ENCODE peak calls at places on chromosomes 16 and 17, in six cellular contexts. One of them, this sample, is unnamed.

GRCh38 chr17:38879878-38880727 is 10.2 kb downstream of the LASP1 start:
- DNase-seq in neuronal stem cell: no peak
- DNase-seq in IMR-90: peak; percentile 83
- DNase-seq in trophoblast cell: no peak
- DNase-seq in H9: peak; percentile 96
- DNase-seq in H1: peak; percentile 79
- DNase-seq in this sample: peak; percentile 66

GRCh38 chr17:56595831-56596740 is 2.6 kb downstream of the NOG start:
- DNase-seq in trophoblast cell: peak; percentile 89
- DNase-seq in IMR-90: peak; percentile 10
- DNase-seq in H1: peak; percentile 80
- DNase-seq in H9: peak; percentile 89
- DNase-seq in neuronal stem cell: peak; percentile 77
- DNase-seq in this sample: peak; percentile 34

GRCh38 chr17:44307387-44308186 is 814 bp upstream of the RUNDC3A start:
- DNase-seq in H1: peak; percentile 80
- DNase-seq in neuronal stem cell: no peak
- DNase-seq in IMR-90: no peak
- DNase-seq in H9: peak; percentile 90
- DNase-seq in trophoblast cell: peak; percentile 52
- DNase-seq in this sample: peak; percentile 75

GRCh38 chr16:20884240-20884556 is 16.0 kb downstream of the DCUN1D3 start:
- DNase-seq in neuronal stem cell: no peak
- DNase-seq in IMR-90: peak; percentile 88
- DNase-seq in H1: no peak
- DNase-seq in trophoblast cell: no peak
- DNase-seq in H9: no peak
- DNase-seq in this sample: peak; percentile 87

GRCh38 chr17:79305831-79306687 is 231.4 kb downstream of the ENGASE start:
- DNase-seq in IMR-90: no peak
- DNase-seq in H1: no peak
- DNase-seq in H9: no peak
- DNase-seq in trophoblast cell: peak; percentile 26
- DNase-seq in neuronal stem cell: no peak
- DNase-seq in this sample: no peak

GRCh38 chr17:55549140-55549539 is 37.9 kb upstream of the SMIM36 start:
- DNase-seq in IMR-90: no peak
- DNase-seq in H9: no peak
- DNase-seq in trophoblast cell: peak; percentile 24
- DNase-seq in H1: no peak
- DNase-seq in neuronal stem cell: no peak
- DNase-seq in this sample: peak; percentile 17

GRCh38 chr17:1177099-1177996 is 2.4 kb downstream of the ABR start:
- DNase-seq in trophoblast cell: peak; percentile 53
- DNase-seq in H1: no peak
- DNase-seq in H9: no peak
- DNase-seq in neuronal stem cell: no peak
- DNase-seq in IMR-90: peak; percentile 44
- DNase-seq in this sample: no peak

GRCh38 chr16:67164599-67165061 is at the start of gene HSF4:
- DNase-seq in neuronal stem cell: no peak
- DNase-seq in IMR-90: no peak
- DNase-seq in H9: no peak
- DNase-seq in H1: peak; percentile 64
- DNase-seq in trophoblast cell: peak; percentile 90
- DNase-seq in this sample: no peak

GRCh38 chr16:67277999-67278772 is 1.1 kb upstream of the PLEKHG4 start:
- DNase-seq in H9: no peak
- DNase-seq in neuronal stem cell: no peak
- DNase-seq in IMR-90: peak; percentile 90
- DNase-seq in trophoblast cell: no peak
- DNase-seq in H1: no peak
- DNase-seq in this sample: peak; percentile 87

GRCh38 chr17:39134878-39135277 is 16.6 kb downstream of the PLXDC1 start:
- DNase-seq in trophoblast cell: no peak
- DNase-seq in H1: no peak
- DNase-seq in H9: no peak
- DNase-seq in IMR-90: peak; percentile 64
- DNase-seq in neuronal stem cell: no peak
- DNase-seq in this sample: no peak

GRCh38 chr16:79182618-79183017 is 417.9 kb downstream of the MAF start:
- DNase-seq in neuronal stem cell: no peak
- DNase-seq in IMR-90: no peak
- DNase-seq in H9: no peak
- DNase-seq in H1: no peak
- DNase-seq in trophoblast cell: no peak
- DNase-seq in this sample: peak; percentile 35

GRCh38 chr17:65261682-65262636 is 124.8 kb downstream of the RGS9 start:
- DNase-seq in IMR-90: peak; percentile 46
- DNase-seq in H9: no peak
- DNase-seq in H1: no peak
- DNase-seq in neuronal stem cell: no peak
- DNase-seq in trophoblast cell: no peak
- DNase-seq in this sample: peak; percentile 11

GRCh38 chr16:66304151-66304550 is 62.3 kb upstream of the CDH5 start:
- DNase-seq in neuronal stem cell: no peak
- DNase-seq in IMR-90: no peak
- DNase-seq in H9: peak; percentile 12
- DNase-seq in trophoblast cell: no peak
- DNase-seq in H1: no peak
- DNase-seq in this sample: no peak

GRCh38 chr16:71364306-71364705 is 5.8 kb downstream of the CALB2 start:
- DNase-seq in IMR-90: no peak
- DNase-seq in H9: no peak
- DNase-seq in H1: no peak
- DNase-seq in neuronal stem cell: no peak
- DNase-seq in trophoblast cell: no peak
- DNase-seq in this sample: no peak

GRCh38 chr16:53839150-53839549 is 135.2 kb downstream of the FTO start:
- DNase-seq in trophoblast cell: no peak
- DNase-seq in neuronal stem cell: no peak
- DNase-seq in H9: no peak
- DNase-seq in IMR-90: no peak
- DNase-seq in H1: no peak
- DNase-seq in this sample: no peak

GRCh38 chr16:87702325-87702811 is 63.4 kb downstream of the KLHDC4 start:
- DNase-seq in H9: peak; percentile 71
- DNase-seq in trophoblast cell: no peak
- DNase-seq in H1: peak; percentile 80
- DNase-seq in IMR-90: peak; percentile 30
- DNase-seq in neuronal stem cell: no peak
- DNase-seq in this sample: peak; percentile 36

GRCh38 chr17:66915204-66915611 is 49.3 kb upstream of the CACNG4 start:
- DNase-seq in neuronal stem cell: no peak
- DNase-seq in trophoblast cell: no peak
- DNase-seq in IMR-90: no peak
- DNase-seq in H9: peak; percentile 71
- DNase-seq in H1: no peak
- DNase-seq in this sample: no peak

GRCh38 chr16:2475413-2476344 is 752 bp downstream of the TBC1D24 start:
- DNase-seq in H1: peak; percentile 75
- DNase-seq in neuronal stem cell: no peak
- DNase-seq in trophoblast cell: peak; percentile 50
- DNase-seq in IMR-90: no peak
- DNase-seq in H9: peak; percentile 56
- DNase-seq in this sample: no peak

GRCh38 chr17:49993423-49994037 is 1.5 kb downstream of the DLX3 start:
- DNase-seq in H1: peak; percentile 74
- DNase-seq in neuronal stem cell: no peak
- DNase-seq in IMR-90: no peak
- DNase-seq in H9: peak; percentile 86
- DNase-seq in trophoblast cell: peak; percentile 45
- DNase-seq in this sample: no peak

GRCh38 chr16:4987580-4988374 is 29.6 kb downstream of the SEC14L5 start:
- DNase-seq in H1: peak; percentile 81
- DNase-seq in neuronal stem cell: no peak
- DNase-seq in IMR-90: no peak
- DNase-seq in H9: peak; percentile 69
- DNase-seq in trophoblast cell: no peak
- DNase-seq in this sample: no peak

GRCh38 chr17:58344047-58344790 is 7.8 kb downstream of the SUPT4H1 start:
- DNase-seq in IMR-90: no peak
- DNase-seq in H9: no peak
- DNase-seq in neuronal stem cell: no peak
- DNase-seq in trophoblast cell: peak; percentile 25
- DNase-seq in H1: no peak
- DNase-seq in this sample: no peak

GRCh38 chr17:9837551-9838471 is 12.1 kb downstream of the GLP2R start:
- DNase-seq in H1: no peak
- DNase-seq in IMR-90: peak; percentile 85
- DNase-seq in trophoblast cell: peak; percentile 23
- DNase-seq in H9: peak; percentile 38
- DNase-seq in neuronal stem cell: no peak
- DNase-seq in this sample: peak; percentile 77

GRCh38 chr16:17476414-17477259 is 5.9 kb upstream of the XYLT1 start:
- DNase-seq in IMR-90: peak; percentile 74
- DNase-seq in neuronal stem cell: no peak
- DNase-seq in H1: peak; percentile 65
- DNase-seq in H9: peak; percentile 82
- DNase-seq in trophoblast cell: peak; percentile 89
- DNase-seq in this sample: no peak

GRCh38 chr16:57845115-57845514 is 42.8 kb upstream of the KIFC3 start:
- DNase-seq in H1: no peak
- DNase-seq in neuronal stem cell: no peak
- DNase-seq in IMR-90: no peak
- DNase-seq in trophoblast cell: no peak
- DNase-seq in H9: no peak
- DNase-seq in this sample: no peak

GRCh38 chr17:79797492-79798295 is 817 bp upstream of the CBX8 start:
- DNase-seq in neuronal stem cell: no peak
- DNase-seq in IMR-90: no peak
- DNase-seq in trophoblast cell: peak; percentile 42
- DNase-seq in H9: no peak
- DNase-seq in H1: peak; percentile 65
- DNase-seq in this sample: no peak

GRCh38 chr16:4846503-4846900 is 586 bp downstream of the GLYR1 start:
- DNase-seq in neuronal stem cell: no peak
- DNase-seq in H9: peak; percentile 32
- DNase-seq in IMR-90: peak; percentile 55
- DNase-seq in H1: no peak
- DNase-seq in trophoblast cell: peak; percentile 75
- DNase-seq in this sample: peak; percentile 90

GRCh38 chr16:89197633-89198416 is 2.5 kb downstream of the SLC22A31 start:
- DNase-seq in H9: no peak
- DNase-seq in trophoblast cell: no peak
- DNase-seq in IMR-90: no peak
- DNase-seq in H1: no peak
- DNase-seq in neuronal stem cell: no peak
- DNase-seq in this sample: no peak

GRCh38 chr16:10938321-10938720 is 3.9 kb downstream of the DEXI start:
- DNase-seq in IMR-90: no peak
- DNase-seq in trophoblast cell: no peak
- DNase-seq in H1: no peak
- DNase-seq in neuronal stem cell: no peak
- DNase-seq in H9: no peak
- DNase-seq in this sample: no peak

GRCh38 chr16:23826528-23827244 is 9.1 kb upstream of the PRKCB start:
- DNase-seq in trophoblast cell: no peak
- DNase-seq in IMR-90: no peak
- DNase-seq in H9: no peak
- DNase-seq in H1: no peak
- DNase-seq in neuronal stem cell: no peak
- DNase-seq in this sample: no peak

GRCh38 chr16:23829454-23829853 is 6.3 kb upstream of the PRKCB start:
- DNase-seq in IMR-90: no peak
- DNase-seq in neuronal stem cell: no peak
- DNase-seq in H9: no peak
- DNase-seq in H1: no peak
- DNase-seq in trophoblast cell: no peak
- DNase-seq in this sample: no peak

GRCh38 chr16:23830276-23830675 is 5.5 kb upstream of the PRKCB start:
- DNase-seq in H1: no peak
- DNase-seq in IMR-90: no peak
- DNase-seq in H9: no peak
- DNase-seq in neuronal stem cell: no peak
- DNase-seq in trophoblast cell: no peak
- DNase-seq in this sample: no peak

GRCh38 chr16:23824909-23825308 is 10.9 kb upstream of the PRKCB start:
- DNase-seq in H9: no peak
- DNase-seq in IMR-90: no peak
- DNase-seq in trophoblast cell: no peak
- DNase-seq in neuronal stem cell: no peak
- DNase-seq in H1: no peak
- DNase-seq in this sample: no peak

GRCh38 chr16:23827245-23827543 is 8.6 kb upstream of the PRKCB start:
- DNase-seq in trophoblast cell: no peak
- DNase-seq in H1: no peak
- DNase-seq in H9: no peak
- DNase-seq in neuronal stem cell: no peak
- DNase-seq in IMR-90: no peak
- DNase-seq in this sample: no peak
- H3K9ac ChIP-seq in trophoblast cell: no peak overlapping the region
- H3K9ac ChIP-seq in H1: no peak overlapping the region
- H3K9ac ChIP-seq in H9: no peak overlapping the region
- H3K9ac ChIP-seq in neuronal stem cell: no peak overlapping the region
- H3K9ac ChIP-seq in IMR-90: no peak overlapping the region
- H3K9ac ChIP-seq in this sample: no peak overlapping the region

DNA sequence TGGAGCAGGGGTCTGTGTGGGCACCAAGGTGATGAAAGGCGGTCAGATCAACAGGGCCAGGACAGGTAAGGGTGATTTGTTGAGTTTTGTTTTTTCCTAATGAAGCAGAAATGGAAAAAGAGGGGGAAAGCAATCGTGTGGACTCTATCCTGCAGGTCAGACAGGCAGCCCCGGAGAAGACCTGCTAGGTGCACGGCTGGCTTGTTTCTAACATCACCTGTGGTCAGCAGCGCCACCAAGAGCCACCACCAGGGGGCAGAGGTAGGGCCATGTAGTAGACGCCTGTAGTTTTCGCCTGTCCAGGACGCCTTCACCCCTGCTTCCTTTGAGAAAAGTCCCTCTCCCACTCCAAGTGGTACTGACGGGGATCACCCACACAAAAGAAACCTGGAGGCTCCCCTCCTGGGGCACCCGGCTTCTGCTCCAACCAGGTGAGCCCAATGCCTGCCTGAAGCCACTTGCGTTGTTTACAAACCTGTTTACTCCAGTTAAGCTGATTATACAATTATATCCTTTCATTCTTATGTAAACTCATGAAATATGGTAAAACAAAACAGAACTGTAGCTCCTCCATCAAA is 54.2 kb upstream of the SEC14L1 start:
- DNase-seq in neuronal stem cell: peak; percentile 61
- DNase-seq in trophoblast cell: peak; percentile 95
- DNase-seq in IMR-90: peak; percentile 72
- DNase-seq in H1: peak; percentile 99
- DNase-seq in H9: peak; percentile 97
- DNase-seq in this sample: peak; percentile 80
- H3K14ac ChIP-seq in neuronal stem cell: no peak overlapping the region
- H3K14ac ChIP-seq in trophoblast cell: no peak overlapping the region
- H3K14ac ChIP-seq in IMR-90: no peak overlapping the region
- H3K14ac ChIP-seq in H1: no peak overlapping the region
- H3K14ac ChIP-seq in H9: no peak overlapping the region
- H3K14ac ChIP-seq in this sample: no peak overlapping the region

GRCh38 chr17:63751806-63752205 is 10.2 kb upstream of the STRADA start:
- DNase-seq in H9: no peak
- DNase-seq in IMR-90: no peak
- DNase-seq in neuronal stem cell: no peak
- DNase-seq in H1: no peak
- DNase-seq in trophoblast cell: no peak
- DNase-seq in this sample: no peak
- H3K9ac ChIP-seq in H9: no peak overlapping the region
- H3K9ac ChIP-seq in IMR-90: no peak overlapping the region
- H3K9ac ChIP-seq in neuronal stem cell: no peak overlapping the region
- H3K9ac ChIP-seq in H1: no peak overlapping the region
- H3K9ac ChIP-seq in trophoblast cell: no peak overlapping the region
- H3K9ac ChIP-seq in this sample: no peak overlapping the region

GRCh38 chr16:85539629-85540291 is 73.4 kb upstream of the GSE1 start:
- DNase-seq in H9: no peak
- DNase-seq in H1: no peak
- DNase-seq in IMR-90: no peak
- DNase-seq in trophoblast cell: no peak
- DNase-seq in neuronal stem cell: no peak
- DNase-seq in this sample: no peak
- H3K14ac ChIP-seq in H9: no peak overlapping the region
- H3K14ac ChIP-seq in H1: no peak overlapping the region
- H3K14ac ChIP-seq in IMR-90: no peak overlapping the region
- H3K14ac ChIP-seq in trophoblast cell: no peak overlapping the region
- H3K14ac ChIP-seq in neuronal stem cell: no peak overlapping the region
- H3K14ac ChIP-seq in this sample: no peak overlapping the region